ENCODE peak calls at places on chromosomes 12 and 14, in eight cellular contexts. X is left cardiac atrium; Y is HT-29; Z is naive thymus-derived CD4-positive, alpha-beta T cell; Q is stimulated activated CD8-positive, alpha-beta memory T cell treated with anti-CD3 and anti-CD28 coated beads, Interleukin-15, amount 100 ng/mL, for 1 hour; T is EL; M is SW 1271; C is MCF 10A. O is an unnamed sample.

GRCh38 chr12:108201808-108202207 is 72.7 kb downstream of the WSCD2 start:
- DNase-seq in T (no peak), X (no peak), Z (no peak), M (no peak), Q (no peak), Y (no peak), C (no peak), O (no peak)

GRCh38 chr12:6167327-6168280 is 32.6 kb upstream of the CD9 start:
- DNase-seq in X (peak), Y (peak), M (peak), T (peak), Z (no peak), Q (peak), C (peak), O (peak)

GRCh38 chr14:97393244-97393643 is 596.1 kb downstream of the VRK1 start:
- DNase-seq in M (no peak), Y (no peak), Q (no peak), Z (no peak), X (no peak), T (no peak), C (no peak), O (no peak)

GRCh38 chr12:452667-453210 is 7.0 kb upstream of the B4GALNT3 start:
- DNase-seq in X (no peak), Z (peak), Q (no peak), C (no peak), M (no peak), T (no peak), Y (no peak), O (no peak)

GRCh38 chr12:46382974-46383653 is 10.5 kb upstream of the SLC38A2 start:
- DNase-seq in Y (peak), C (peak), Q (peak), T (peak), Z (peak), M (peak), X (peak), O (peak)

GRCh38 chr14:36519431-36520321 is at the start of gene NKX2-1:
- DNase-seq in T (no peak), C (no peak), M (peak), X (no peak), Q (no peak), Z (no peak), Y (no peak), O (no peak)

GRCh38 chr12:119372540-119372939 is 38.0 kb downstream of the CCDC60 start:
- DNase-seq in C (no peak), M (no peak), Q (no peak), Z (no peak), X (peak), T (no peak), Y (no peak), O (no peak)

GRCh38 chr12:63098851-63099250 is 52.1 kb downstream of the AVPR1A start:
- DNase-seq in Q (no peak), C (no peak), Z (no peak), T (no peak), M (peak), X (no peak), Y (peak), O (peak)

GRCh38 chr14:59117754-59118153 is 70.7 kb upstream of the DAAM1 start:
- DNase-seq in M (no peak), X (no peak), Z (no peak), Q (no peak), C (no peak), T (no peak), Y (no peak), O (no peak)

GRCh38 chr12:127664901-127665300 is 602.1 kb upstream of the TMEM132C start:
- DNase-seq in M (no peak), Z (no peak), Q (no peak), X (no peak), Y (no peak), C (no peak), T (peak), O (no peak)

GRCh38 chr12:39372929-39373328 is 70.0 kb downstream of the KIF21A start:
- DNase-seq in Z (no peak), Y (peak), X (no peak), T (peak), M (peak), C (peak), Q (peak), O (no peak)

GRCh38 chr14:95662376-95663186 is 23.6 kb upstream of the TCL1B start:
- DNase-seq in X (no peak), M (no peak), T (no peak), Y (no peak), Z (no peak), Q (no peak), C (no peak), O (no peak)

GRCh38 chr14:24311837-24312615 is 724 bp downstream of the LTB4R start:
- DNase-seq in Y (no peak), T (no peak), Q (no peak), Z (no peak), X (no peak), C (peak), M (no peak), O (no peak)

GRCh38 chr12:111664961-111665865 is 20.5 kb downstream of the BRAP start:
- DNase-seq in T (no peak), C (no peak), X (no peak), Z (no peak), M (no peak), Q (no peak), Y (no peak), O (no peak)

GRCh38 chr12:52799498-52800211 is 3.7 kb upstream of the KRT3 start:
- DNase-seq in M (no peak), X (no peak), Q (no peak), T (no peak), Z (no peak), Y (no peak), C (no peak), O (no peak)

GRCh38 chr12:87266305-87266704 is 762.9 kb downstream of the C12orf50 start:
- DNase-seq in Y (peak), C (no peak), Q (no peak), T (no peak), X (no peak), Z (no peak), M (no peak), O (no peak)

GRCh38 chr14:64764641-64765520 is 60.7 kb downstream of the PLEKHG3 start:
- DNase-seq in Z (peak), Q (peak), C (peak), T (peak), M (peak), X (peak), Y (peak), O (no peak)

GRCh38 chr12:83656004-83656403 is 969.3 kb downstream of the TMTC2 start:
- DNase-seq in Q (no peak), Y (no peak), C (no peak), Z (no peak), M (no peak), T (no peak), X (no peak), O (no peak)

GRCh38 chr14:75422169-75422568 is 5.7 kb upstream of the JDP2 start:
- DNase-seq in X (no peak), M (no peak), T (peak), Z (no peak), Y (no peak), C (peak), Q (no peak), O (peak)

GRCh38 chr14:87230726-87231125 is 762.3 kb downstream of the GALC start:
- DNase-seq in T (no peak), M (no peak), Z (no peak), X (no peak), C (no peak), Q (no peak), Y (no peak), O (no peak)

GRCh38 chr12:46455648-46456352 is 83.2 kb upstream of the SLC38A2 start:
- DNase-seq in Q (no peak), C (peak), Y (peak), Z (no peak), X (no peak), M (no peak), T (no peak), O (peak)

GRCh38 chr14:77036484-77037337 is 8.2 kb upstream of the IRF2BPL start:
- DNase-seq in Z (no peak), Q (no peak), X (no peak), C (no peak), M (no peak), T (no peak), Y (no peak), O (peak)

GRCh38 chr14:61025239-61026223 is 44.5 kb downstream of the SLC38A6 start:
- DNase-seq in T (peak), X (peak), Q (peak), M (peak), C (peak), Z (peak), Y (peak), O (peak)

GRCh38 chr12:113359133-113359938 is 949 bp downstream of the PLBD2 start:
- DNase-seq in Y (no peak), M (no peak), C (no peak), Z (no peak), X (peak), Q (no peak), T (peak), O (no peak)

GRCh38 chr14:31933716-31934115 is 143.4 kb upstream of the ARHGAP5 start:
- DNase-seq in Z (no peak), Q (no peak), C (no peak), Y (peak), X (no peak), T (peak), M (peak), O (no peak)

GRCh38 chr12:113788020-113788856 is 177.9 kb downstream of the RBM19 start:
- DNase-seq in X (no peak), Q (no peak), Y (no peak), T (peak), M (no peak), Z (no peak), C (peak), O (no peak)

GRCh38 chr12:45654002-45654401 is 75.5 kb upstream of the ARID2 start:
- DNase-seq in X (no peak), T (no peak), C (no peak), M (no peak), Z (no peak), Q (no peak), Y (no peak), O (no peak)

GRCh38 chr12:123064885-123065619 is 84.6 kb downstream of the ARL6IP4 start:
- DNase-seq in Q (no peak), C (no peak), Y (no peak), Z (no peak), X (peak), M (no peak), T (no peak), O (no peak)

GRCh38 chr14:22099942-22100763 is 426.5 kb upstream of the OR4E1 start:
- DNase-seq in Q (peak), M (peak), Y (peak), Z (peak), C (peak), X (peak), T (peak), O (no peak)

GRCh38 chr12:103175625-103176024 is 218.2 kb downstream of the ASCL1 start:
- DNase-seq in Z (no peak), X (no peak), C (no peak), T (no peak), M (no peak), Q (no peak), Y (no peak), O (no peak)

GRCh38 chr14:77980475-77981321 is 180.8 kb downstream of the ADCK1 start:
- DNase-seq in Q (no peak), M (no peak), T (peak), Z (no peak), Y (peak), C (no peak), X (peak), O (peak)

GRCh38 chr14:103561381-103562134 is 899 bp downstream of the BAG5 start:
- DNase-seq in M (peak), Z (peak), Y (peak), C (peak), T (peak), X (peak), Q (no peak), O (peak)

GRCh38 chr12:116609715-116610114 is 50.5 kb downstream of the MAP1LC3B2 start:
- DNase-seq in M (no peak), X (no peak), Q (no peak), Z (peak), C (no peak), T (no peak), Y (no peak), O (no peak)

GRCh38 chr14:26282578-26282977 is 315.3 kb downstream of the NOVA1 start:
- DNase-seq in Y (no peak), X (no peak), Q (no peak), Z (no peak), C (no peak), T (no peak), M (no peak), O (no peak)

O was measured in PC-9.